ENCODE peak calls at places on chromosomes 2 and 18, in four cellular contexts. One of them, this sample, is unnamed.

GRCh38 chr2:31199206-31199605 is 18.1 kb downstream of the CAPN14 start:
- DNase-seq in dorsolateral prefrontal cortex: no peak
- DNase-seq in mammary epithelial cell: no peak
- DNase-seq in fibroblast of lung: no peak
- DNase-seq in this sample: no peak

GRCh38 chr2:20227894-20228505 is 3.1 kb upstream of the SDC1 start:
- DNase-seq in dorsolateral prefrontal cortex: peak; percentile 21
- DNase-seq in mammary epithelial cell: no peak
- DNase-seq in fibroblast of lung: no peak
- DNase-seq in this sample: no peak

GRCh38 chr18:57910817-57911216 is 107.7 kb upstream of the ATP8B1 start:
- DNase-seq in dorsolateral prefrontal cortex: no peak
- DNase-seq in mammary epithelial cell: no peak
- DNase-seq in fibroblast of lung: no peak
- DNase-seq in this sample: no peak

GRCh38 chr2:240960963-240961876 is 37.2 kb upstream of the SNED1 start:
- DNase-seq in dorsolateral prefrontal cortex: no peak
- DNase-seq in mammary epithelial cell: no peak
- DNase-seq in fibroblast of lung: no peak
- DNase-seq in this sample: no peak

GRCh38 chr2:46320141-46320567 is 22.9 kb downstream of the EPAS1 start:
- DNase-seq in dorsolateral prefrontal cortex: no peak
- DNase-seq in mammary epithelial cell: no peak
- DNase-seq in fibroblast of lung: peak; percentile 58
- DNase-seq in this sample: no peak

GRCh38 chr2:12754643-12755042 is 37.9 kb downstream of the TRIB2 start:
- DNase-seq in dorsolateral prefrontal cortex: no peak
- DNase-seq in mammary epithelial cell: no peak
- DNase-seq in fibroblast of lung: no peak
- DNase-seq in this sample: no peak

GRCh38 chr2:38496927-38497669 is 105.6 kb downstream of the HNRNPLL start:
- DNase-seq in dorsolateral prefrontal cortex: no peak
- DNase-seq in mammary epithelial cell: no peak
- DNase-seq in fibroblast of lung: no peak
- DNase-seq in this sample: no peak

GRCh38 chr2:150732064-150732463 is 244.6 kb upstream of the RND3 start:
- DNase-seq in dorsolateral prefrontal cortex: no peak
- DNase-seq in mammary epithelial cell: peak; percentile 51
- DNase-seq in fibroblast of lung: peak; percentile 82
- DNase-seq in this sample: no peak

GRCh38 chr2:54999182-54999581 is 51.1 kb downstream of the RTN4 start:
- DNase-seq in dorsolateral prefrontal cortex: no peak
- DNase-seq in mammary epithelial cell: peak; percentile 52
- DNase-seq in fibroblast of lung: peak; percentile 85
- DNase-seq in this sample: peak; percentile 13

GRCh38 chr18:67924656-67925055 is 408.1 kb upstream of the DSEL start:
- DNase-seq in dorsolateral prefrontal cortex: no peak
- DNase-seq in mammary epithelial cell: peak; percentile 56
- DNase-seq in fibroblast of lung: no peak
- DNase-seq in this sample: peak; percentile 20

GRCh38 chr2:121479882-121480522 is 50.7 kb upstream of the RNU4ATAC start:
- DNase-seq in dorsolateral prefrontal cortex: no peak
- DNase-seq in mammary epithelial cell: peak; percentile 48
- DNase-seq in fibroblast of lung: peak; percentile 78
- DNase-seq in this sample: no peak

GRCh38 chr2:158723311-158723838 is 71.7 kb upstream of the DAPL1 start:
- DNase-seq in dorsolateral prefrontal cortex: peak; percentile 93
- DNase-seq in mammary epithelial cell: no peak
- DNase-seq in fibroblast of lung: no peak
- DNase-seq in this sample: no peak

GRCh38 chr2:158724803-158725271 is 70.3 kb upstream of the DAPL1 start:
- DNase-seq in dorsolateral prefrontal cortex: no peak
- DNase-seq in mammary epithelial cell: peak; percentile 76
- DNase-seq in fibroblast of lung: peak; percentile 34
- DNase-seq in this sample: peak; percentile 34

GRCh38 chr2:158725496-158725895 is 69.6 kb upstream of the DAPL1 start:
- DNase-seq in dorsolateral prefrontal cortex: no peak
- DNase-seq in mammary epithelial cell: no peak
- DNase-seq in fibroblast of lung: no peak
- DNase-seq in this sample: no peak

GRCh38 chr2:158722266-158723105 is 72.6 kb upstream of the DAPL1 start:
- DNase-seq in dorsolateral prefrontal cortex: no peak
- DNase-seq in mammary epithelial cell: no peak
- DNase-seq in fibroblast of lung: no peak
- DNase-seq in this sample: no peak

DNA sequence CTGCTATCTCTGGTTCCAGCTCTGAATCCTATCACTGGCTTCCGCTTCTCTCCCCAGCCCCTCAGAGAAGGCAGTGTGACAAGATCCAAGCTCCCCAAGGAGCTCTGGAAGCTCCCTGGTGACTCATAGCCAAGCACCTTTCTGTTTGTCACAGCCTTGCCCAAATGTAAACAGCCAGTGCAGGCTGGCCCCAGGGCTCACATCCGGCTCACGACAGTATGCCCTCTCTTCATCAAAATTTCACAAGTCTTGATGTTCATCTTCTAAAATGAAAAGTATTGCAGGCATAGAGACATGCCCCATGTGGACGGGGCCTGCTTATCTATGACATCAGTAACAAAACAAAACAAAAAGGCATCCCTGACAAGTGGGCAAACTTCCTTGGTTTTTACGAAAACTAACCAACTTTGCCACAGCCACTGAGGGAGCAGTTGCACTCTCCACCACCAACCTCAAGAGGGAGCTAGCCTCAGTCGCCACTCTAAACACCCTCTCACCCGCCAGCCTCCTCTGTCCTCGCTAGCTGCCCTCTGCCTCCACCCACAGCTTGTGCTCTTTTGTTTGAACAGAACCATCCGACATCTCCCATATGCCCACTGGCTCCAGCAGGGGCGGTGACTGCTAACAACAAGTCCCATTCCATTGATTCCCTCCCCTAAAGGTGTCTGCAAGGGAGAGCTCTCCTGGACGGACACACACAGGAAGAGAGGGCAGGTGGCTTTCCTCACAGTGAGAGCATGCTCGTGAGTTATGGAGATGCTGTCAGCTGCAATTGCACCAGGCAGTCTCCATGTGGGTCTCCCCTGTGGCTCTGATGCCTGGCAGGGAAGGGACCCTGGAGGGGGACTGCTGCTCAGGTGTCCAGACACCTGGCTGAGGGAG is 71.0 kb upstream of the DAPL1 start:
- DNase-seq in dorsolateral prefrontal cortex: no peak
- DNase-seq in mammary epithelial cell: peak; percentile 21
- DNase-seq in fibroblast of lung: no peak
- DNase-seq in this sample: no peak
- TF ChIP-seq CTCF in dorsolateral prefrontal cortex: peak; percentile 61
- TF ChIP-seq CTCF in mammary epithelial cell: peak; percentile 33
- TF ChIP-seq CTCF in fibroblast of lung: peak; percentile 9
- TF ChIP-seq CTCF in this sample: no peak

DNA sequence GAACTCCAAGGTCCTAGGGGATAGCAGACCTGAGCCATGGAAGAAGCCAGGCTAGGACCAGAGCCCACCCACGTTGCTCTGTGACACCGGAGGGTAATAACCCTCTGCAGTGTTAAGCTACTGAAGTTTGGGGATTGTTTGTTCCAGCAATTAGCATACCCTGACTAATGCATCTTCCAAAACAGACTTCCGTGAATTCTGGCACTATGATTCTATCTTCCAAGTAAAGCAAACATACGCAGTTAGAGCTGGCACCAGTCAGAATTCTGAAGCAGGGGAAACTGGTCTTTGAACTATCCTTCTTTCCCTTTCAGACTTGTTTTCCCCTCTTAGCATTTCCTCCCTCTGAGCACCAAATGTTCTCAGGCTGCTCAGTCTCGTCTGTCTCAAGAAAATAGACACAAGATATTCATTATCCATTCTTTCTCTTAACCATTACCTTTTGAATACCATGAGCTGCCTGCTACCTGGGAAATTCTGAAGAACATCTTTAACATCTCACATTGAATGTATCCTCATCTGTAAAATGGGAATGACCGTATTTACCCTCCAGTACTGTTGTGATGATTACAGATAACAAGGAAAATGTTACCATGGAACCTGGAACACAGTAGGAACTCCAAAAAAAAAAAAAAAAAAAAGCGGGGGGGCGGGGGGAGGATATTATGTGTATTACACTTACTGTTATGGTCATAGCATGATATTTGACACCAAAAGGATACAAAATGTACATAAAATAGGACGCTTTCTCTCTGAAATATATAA is 108.2 kb downstream of the TCF4 start:
- DNase-seq in dorsolateral prefrontal cortex: no peak
- DNase-seq in mammary epithelial cell: no peak
- DNase-seq in fibroblast of lung: peak; percentile 41
- DNase-seq in this sample: no peak
- H3K27ac ChIP-seq in dorsolateral prefrontal cortex: peak overlapping the region; percentile 79
- H3K27ac ChIP-seq in mammary epithelial cell: no peak overlapping the region
- H3K27ac ChIP-seq in fibroblast of lung: no peak overlapping the region
- H3K27ac ChIP-seq in this sample: no peak overlapping the region

GRCh38 chr2:165691615-165692014 is 102.4 kb downstream of the GALNT3 start:
- DNase-seq in dorsolateral prefrontal cortex: peak; percentile 36
- DNase-seq in mammary epithelial cell: no peak
- DNase-seq in fibroblast of lung: peak; percentile 74
- DNase-seq in this sample: no peak
- TF ChIP-seq CTCF in dorsolateral prefrontal cortex: no peak
- TF ChIP-seq CTCF in mammary epithelial cell: no peak
- TF ChIP-seq CTCF in fibroblast of lung: no peak
- TF ChIP-seq CTCF in this sample: no peak

GRCh38 chr18:32040936-32041335 is 22.3 kb downstream of the RNF125 start:
- DNase-seq in dorsolateral prefrontal cortex: no peak
- DNase-seq in mammary epithelial cell: peak; percentile 2
- DNase-seq in fibroblast of lung: no peak
- DNase-seq in this sample: no peak

GRCh38 chr18:32042337-32042736 is 23.7 kb downstream of the RNF125 start:
- DNase-seq in dorsolateral prefrontal cortex: no peak
- DNase-seq in mammary epithelial cell: no peak
- DNase-seq in fibroblast of lung: no peak
- DNase-seq in this sample: no peak

GRCh38 chr18:32032609-32033008 is 14.0 kb downstream of the RNF125 start:
- DNase-seq in dorsolateral prefrontal cortex: no peak
- DNase-seq in mammary epithelial cell: no peak
- DNase-seq in fibroblast of lung: no peak
- DNase-seq in this sample: no peak

GRCh38 chr18:32037616-32038015 is 19.0 kb downstream of the RNF125 start:
- DNase-seq in dorsolateral prefrontal cortex: no peak
- DNase-seq in mammary epithelial cell: no peak
- DNase-seq in fibroblast of lung: no peak
- DNase-seq in this sample: no peak

DNA sequence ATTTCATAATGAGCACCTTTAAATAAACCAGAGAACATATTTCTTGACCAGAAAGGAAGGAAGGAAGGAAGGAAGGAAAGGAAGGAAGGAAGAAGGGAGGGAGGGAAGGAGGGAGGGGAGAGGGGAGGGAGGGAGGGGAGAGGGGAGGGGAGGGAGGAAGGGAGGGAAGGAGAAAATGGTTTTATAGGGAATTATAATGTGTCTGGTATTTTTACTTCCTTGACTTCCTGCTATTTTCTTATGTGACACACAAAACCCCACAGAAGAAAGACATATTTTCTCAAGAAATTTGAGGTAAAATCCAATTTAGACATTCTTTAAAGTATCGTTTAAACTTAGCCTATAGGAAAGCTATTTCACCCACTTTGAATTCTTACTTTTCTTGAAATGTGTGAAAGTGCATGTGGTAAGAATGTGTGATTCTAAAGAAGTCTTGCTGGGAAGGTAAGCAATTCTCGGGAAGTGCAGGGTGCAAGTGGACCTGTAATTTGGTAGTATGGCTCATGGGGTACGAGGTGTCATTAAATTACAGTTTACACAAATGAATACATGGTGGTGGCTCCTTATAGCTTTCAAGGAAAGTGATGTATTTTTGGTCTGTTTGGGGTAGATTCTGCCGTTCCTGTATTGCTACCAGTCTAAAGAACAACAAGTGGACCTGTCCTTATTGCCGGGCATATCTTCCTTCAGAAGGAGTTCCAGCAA is 18.0 kb downstream of the RNF125 start:
- DNase-seq in dorsolateral prefrontal cortex: no peak
- DNase-seq in mammary epithelial cell: no peak
- DNase-seq in fibroblast of lung: no peak
- DNase-seq in this sample: no peak
- H3K27ac ChIP-seq in dorsolateral prefrontal cortex: no peak overlapping the region
- H3K27ac ChIP-seq in mammary epithelial cell: no peak overlapping the region
- H3K27ac ChIP-seq in fibroblast of lung: no peak overlapping the region
- H3K27ac ChIP-seq in this sample: no peak overlapping the region

GRCh38 chr2:43239981-43240761 is 13.8 kb upstream of the ZFP36L2 start:
- DNase-seq in dorsolateral prefrontal cortex: no peak
- DNase-seq in mammary epithelial cell: no peak
- DNase-seq in fibroblast of lung: no peak
- DNase-seq in this sample: no peak
- TF ChIP-seq CTCF in dorsolateral prefrontal cortex: no peak
- TF ChIP-seq CTCF in mammary epithelial cell: no peak
- TF ChIP-seq CTCF in fibroblast of lung: peak; percentile 14
- TF ChIP-seq CTCF in this sample: no peak

GRCh38 chr2:33214436-33214835 is 262.0 kb upstream of the RASGRP3 start:
- DNase-seq in dorsolateral prefrontal cortex: no peak
- DNase-seq in mammary epithelial cell: no peak
- DNase-seq in fibroblast of lung: peak; percentile 87
- DNase-seq in this sample: no peak
- H3K27ac ChIP-seq in dorsolateral prefrontal cortex: no peak overlapping the region
- H3K27ac ChIP-seq in mammary epithelial cell: no peak overlapping the region
- H3K27ac ChIP-seq in fibroblast of lung: peak overlapping the region; percentile 55
- H3K27ac ChIP-seq in this sample: peak overlapping the region; percentile 59

GRCh38 chr18:12768622-12769021 is 65.8 kb downstream of the PSMG2 start:
- DNase-seq in dorsolateral prefrontal cortex: no peak
- DNase-seq in mammary epithelial cell: peak; percentile 25
- DNase-seq in fibroblast of lung: peak; percentile 37
- DNase-seq in this sample: peak; percentile 26

GRCh38 chr18:12765127-12765526 is 62.3 kb downstream of the PSMG2 start:
- DNase-seq in dorsolateral prefrontal cortex: no peak
- DNase-seq in mammary epithelial cell: no peak
- DNase-seq in fibroblast of lung: no peak
- DNase-seq in this sample: peak; percentile 84

GRCh38 chr18:12765586-12765985 is 62.7 kb downstream of the PSMG2 start:
- DNase-seq in dorsolateral prefrontal cortex: no peak
- DNase-seq in mammary epithelial cell: no peak
- DNase-seq in fibroblast of lung: no peak
- DNase-seq in this sample: no peak

GRCh38 chr18:12767580-12768155 is 64.8 kb downstream of the PSMG2 start:
- DNase-seq in dorsolateral prefrontal cortex: no peak
- DNase-seq in mammary epithelial cell: no peak
- DNase-seq in fibroblast of lung: no peak
- DNase-seq in this sample: no peak

GRCh38 chr18:12766986-12767433 is 64.2 kb downstream of the PSMG2 start:
- DNase-seq in dorsolateral prefrontal cortex: no peak
- DNase-seq in mammary epithelial cell: no peak
- DNase-seq in fibroblast of lung: no peak
- DNase-seq in this sample: no peak
- TF ChIP-seq CTCF in dorsolateral prefrontal cortex: no peak
- TF ChIP-seq CTCF in mammary epithelial cell: no peak
- TF ChIP-seq CTCF in fibroblast of lung: no peak
- TF ChIP-seq CTCF in this sample: no peak

DNA sequence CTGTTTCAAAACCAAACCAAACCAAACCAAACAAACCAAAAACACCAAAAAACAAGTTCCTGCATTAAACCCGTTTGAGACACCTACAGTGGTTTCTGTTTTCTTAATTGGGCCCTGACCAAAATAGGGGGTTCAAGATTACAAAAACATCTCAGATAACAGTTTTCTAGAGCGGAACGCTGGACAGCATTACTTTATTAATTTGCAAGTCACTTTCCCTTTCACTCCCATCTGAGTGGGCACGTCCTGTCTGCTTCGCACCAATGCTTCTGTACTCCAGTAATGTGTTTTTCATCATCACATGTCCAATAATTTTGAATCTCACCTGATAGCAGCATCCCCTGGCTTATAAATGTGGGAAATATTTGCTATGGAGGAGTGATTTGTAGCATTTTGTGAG is 11.7 kb upstream of the MYO1B start:
- DNase-seq in dorsolateral prefrontal cortex: no peak
- DNase-seq in mammary epithelial cell: no peak
- DNase-seq in fibroblast of lung: no peak
- DNase-seq in this sample: no peak
- H3K27ac ChIP-seq in dorsolateral prefrontal cortex: no peak overlapping the region
- H3K27ac ChIP-seq in mammary epithelial cell: no peak overlapping the region
- H3K27ac ChIP-seq in fibroblast of lung: no peak overlapping the region
- H3K27ac ChIP-seq in this sample: no peak overlapping the region